ENCODE peak calls at places on chromosomes 5 and 9, in four cellular contexts. R, N, X and K are unnamed samples.

GRCh38 chr9:136808781-136809158 is 1.0 kb downstream of the RABL6 start:
- DNase-seq in R (peak; percentile 56), N (peak; percentile 58), X (no peak), K (no peak)

GRCh38 chr9:121878208-121878835 is 214.8 kb downstream of the TTLL11 start:
- DNase-seq in R (no peak), N (no peak), X (no peak), K (no peak)

GRCh38 chr9:96376926-96377874 is 6.3 kb downstream of the SLC35D2 start:
- DNase-seq in R (peak; percentile 65), N (no peak), X (no peak), K (no peak)

GRCh38 chr5:145509336-145510150 is 325.6 kb downstream of the PRELID2 start:
- DNase-seq in R (peak; percentile 44), N (no peak), X (no peak), K (no peak)

GRCh38 chr9:6068983-6069382 is 53.6 kb upstream of the RANBP6 start:
- DNase-seq in R (no peak), N (peak; percentile 39), X (no peak), K (peak; percentile 25)

GRCh38 chr5:16549491-16550233 is 67.1 kb downstream of the RETREG1 start:
- DNase-seq in R (peak; percentile 72), N (no peak), X (no peak), K (no peak)

GRCh38 chr9:18051638-18052037 is 422.3 kb upstream of the ADAMTSL1 start:
- DNase-seq in R (no peak), N (no peak), X (no peak), K (no peak)

GRCh38 chr5:12343543-12343942 is 439.3 kb upstream of the CTNND2 start:
- DNase-seq in R (no peak), N (no peak), X (no peak), K (no peak)

GRCh38 chr5:116444373-116445058 is 130.1 kb downstream of the SEMA6A start:
- DNase-seq in R (no peak), N (no peak), X (no peak), K (no peak)

GRCh38 chr5:39274388-39275085 is 55.2 kb upstream of the FYB1 start:
- DNase-seq in R (peak; percentile 10), N (peak; percentile 60), X (no peak), K (no peak)

GRCh38 chr9:69758001-69758730 is 1.6 kb downstream of the PTAR1 start:
- DNase-seq in R (peak; percentile 17), N (no peak), X (peak; percentile 17), K (no peak)